ENCODE peak calls at places on chromosomes 2 and 18, in four cellular contexts. V is body of pancreas, U is lower lobe of right lung, Z is SW 1271. L is an unnamed sample.

GRCh38 chr2:53768233-53768542 is 584 bp downstream of the CHAC2 start:
- DNase-seq in U (no peak), V (no peak), Z (no peak), L (peak)

GRCh38 chr2:211766689-211767088 is 771.9 kb downstream of the ERBB4 start:
- DNase-seq in Z (no peak), U (peak), V (peak), L (no peak)

GRCh38 chr2:159030674-159031380 is 62.4 kb downstream of the TANC1 start:
- DNase-seq in U (no peak), Z (peak), V (peak), L (peak)

GRCh38 chr2:71458413-71459083 is 5.2 kb downstream of the DYSF start:
- DNase-seq in V (no peak), Z (no peak), U (no peak), L (no peak)

GRCh38 chr2:158676696-158677095 is 118.4 kb upstream of the DAPL1 start:
- DNase-seq in Z (no peak), U (no peak), V (no peak), L (no peak)

GRCh38 chr2:190328748-190329147 is 9.1 kb upstream of the HIBCH start:
- DNase-seq in V (no peak), U (no peak), Z (no peak), L (peak)

GRCh38 chr2:39696838-39697237 is 31.1 kb downstream of the TMEM178A start:
- DNase-seq in V (no peak), Z (peak), U (no peak), L (peak)

GRCh38 chr18:11074879-11075278 is 74.5 kb downstream of the PIEZO2 start:
- DNase-seq in U (no peak), V (no peak), Z (no peak), L (no peak)

L was measured in COLO829.